ENCODE peak calls at places on chromosomes 16 and 17, in seven cellular contexts. H is PC-9; V is nucleus accumbens; Y is non-pigmented ciliary epithelial cell; P is NCI-H2081; S is CD8-positive, alpha-beta memory T cell; I is B cell. N is an unnamed sample.
A peak's percentile ranks its signal among the peaks of the same experiment; 100 is the strongest.

GRCh38 chr16:57624044-57624688 is 4.3 kb upstream of the ADGRG1 start:
- DNase-seq in H (no peak), V (no peak), Y (no peak), P (no peak), S (no peak), I (no peak), N (no peak)

GRCh38 chr17:27457731-27458523 is 1.7 kb downstream of the KSR1 start:
- DNase-seq in H (no peak), V (no peak), Y (no peak), P (no peak), S (no peak), I (peak; percentile 57), N (no peak)

GRCh38 chr16:81610144-81610842 is 165.7 kb downstream of the CMIP start:
- DNase-seq in H (peak; percentile 57), V (no peak), Y (no peak), P (no peak), S (no peak), I (no peak), N (no peak)

GRCh38 chr16:89744813-89745212 is 23.5 kb downstream of the ZNF276 start:
- DNase-seq in H (no peak), V (no peak), Y (no peak), P (no peak), S (no peak), I (no peak), N (no peak)

GRCh38 chr16:19959736-19960135 is 75.1 kb upstream of the GPRC5B start:
- DNase-seq in H (no peak), V (no peak), Y (no peak), P (no peak), S (no peak), I (no peak), N (no peak)

GRCh38 chr16:31130899-31131298 is 4.6 kb downstream of the PRSS8 start:
- DNase-seq in H (peak; percentile 98), V (no peak), Y (no peak), P (no peak), S (no peak), I (no peak), N (no peak)

GRCh38 chr17:37518816-37519215 is 29.1 kb downstream of the DUSP14 start:
- DNase-seq in H (no peak), V (no peak), Y (no peak), P (no peak), S (no peak), I (no peak), N (no peak)

GRCh38 chr17:14604920-14605599 is 304.2 kb downstream of the HS3ST3B1 start:
- DNase-seq in H (no peak), V (no peak), Y (no peak), P (no peak), S (no peak), I (peak; percentile 54), N (no peak)

GRCh38 chr16:82748026-82748425 is 121.3 kb downstream of the CDH13 start:
- DNase-seq in H (no peak), V (no peak), Y (peak; percentile 18), P (peak; percentile 80), S (no peak), I (no peak), N (no peak)

GRCh38 chr16:4882633-4883285 is 35.5 kb downstream of the UBN1 start:
- DNase-seq in H (peak; percentile 93), V (no peak), Y (peak; percentile 49), P (peak; percentile 16), S (no peak), I (no peak), N (no peak)

GRCh38 chr17:75518201-75518600 is 1.9 kb downstream of the TSEN54 start:
- DNase-seq in H (no peak), V (no peak), Y (no peak), P (no peak), S (peak; percentile 26), I (peak; percentile 62), N (no peak)

GRCh38 chr16:77112701-77113100 is 78.3 kb upstream of the MON1B start:
- DNase-seq in H (no peak), V (no peak), Y (no peak), P (no peak), S (no peak), I (no peak), N (no peak)

GRCh38 chr17:80749611-80750010 is 205.0 kb downstream of the RPTOR start:
- DNase-seq in H (no peak), V (no peak), Y (no peak), P (no peak), S (no peak), I (no peak), N (no peak)

GRCh38 chr16:29900888-29901606 is 759 bp downstream of the ASPHD1 start:
- DNase-seq in H (no peak), V (no peak), Y (no peak), P (no peak), S (no peak), I (no peak), N (no peak)

GRCh38 chr17:42814633-42815399 is 9.3 kb downstream of the BECN1 start:
- DNase-seq in H (no peak), V (no peak), Y (no peak), P (no peak), S (no peak), I (no peak), N (no peak)

GRCh38 chr17:10628756-10629155 is 28.4 kb downstream of the MYH3 start:
- DNase-seq in H (no peak), V (no peak), Y (no peak), P (no peak), S (no peak), I (no peak), N (no peak)

GRCh38 chr17:54956802-54957201 is 11.7 kb downstream of the COX11 start:
- DNase-seq in H (no peak), V (no peak), Y (no peak), P (no peak), S (no peak), I (no peak), N (no peak)

GRCh38 chr16:27922433-27922832 is 141.1 kb downstream of the GSG1L start:
- DNase-seq in H (no peak), V (no peak), Y (no peak), P (no peak), S (no peak), I (no peak), N (no peak)

GRCh38 chr17:44604149-44605115 is 47.1 kb downstream of the FZD2 start:
- DNase-seq in H (no peak), V (no peak), Y (no peak), P (no peak), S (no peak), I (no peak), N (no peak)

GRCh38 chr16:72824761-72825160 is 223.2 kb downstream of the ZFHX3 start:
- DNase-seq in H (no peak), V (no peak), Y (no peak), P (no peak), S (no peak), I (no peak), N (no peak)

GRCh38 chr16:24723663-24724062 is 5.8 kb upstream of the TNRC6A start:
- DNase-seq in H (no peak), V (no peak), Y (no peak), P (no peak), S (no peak), I (no peak), N (no peak)

GRCh38 chr17:39551879-39552278 is 55.8 kb downstream of the NEUROD2 start:
- DNase-seq in H (no peak), V (no peak), Y (no peak), P (no peak), S (no peak), I (no peak), N (no peak)

GRCh38 chr17:75313941-75314550 is 24.8 kb upstream of the SLC25A19 start:
- DNase-seq in H (no peak), V (no peak), Y (no peak), P (no peak), S (no peak), I (no peak), N (no peak)

GRCh38 chr17:44496815-44497214 is 6.4 kb downstream of the GPATCH8 start:
- DNase-seq in H (no peak), V (no peak), Y (no peak), P (no peak), S (no peak), I (no peak), N (no peak)

GRCh38 chr17:33523577-33523981 is 230.5 kb upstream of the ASIC2 start:
- DNase-seq in H (no peak), V (peak; percentile 8), Y (no peak), P (no peak), S (no peak), I (no peak), N (no peak)

GRCh38 chr17:64781394-64781793 is 119.3 kb upstream of the SMURF2 start:
- DNase-seq in H (peak; percentile 55), V (no peak), Y (no peak), P (no peak), S (peak; percentile 38), I (peak; percentile 55), N (no peak)

GRCh38 chr16:74450236-74450635 is 29.0 kb upstream of the CLEC18B start:
- DNase-seq in H (no peak), V (no peak), Y (no peak), P (no peak), S (no peak), I (no peak), N (no peak)

GRCh38 chr16:1331712-1332617 is 1.5 kb upstream of the BAIAP3 start:
- DNase-seq in H (peak; percentile 92), V (no peak), Y (no peak), P (peak; percentile 73), S (peak; percentile 34), I (peak; percentile 89), N (no peak)

GRCh38 chr17:15655162-15655561 is 28.9 kb downstream of the TRIM16 start:
- DNase-seq in H (peak; percentile 83), V (no peak), Y (no peak), P (no peak), S (no peak), I (no peak), N (no peak)

GRCh38 chr16:5510819-5511370 is 413.3 kb upstream of the EEF2KMT start:
- DNase-seq in H (no peak), V (no peak), Y (no peak), P (no peak), S (no peak), I (no peak), N (no peak)

GRCh38 chr16:16075463-16076399 is 126.3 kb downstream of the ABCC1 start:
- DNase-seq in H (no peak), V (no peak), Y (no peak), P (no peak), S (no peak), I (no peak), N (no peak)

GRCh38 chr16:2752850-2753522 is 548 bp downstream of the SRRM2 start:
- DNase-seq in H (peak; percentile 89), V (peak; percentile 64), Y (no peak), P (peak; percentile 85), S (peak; percentile 54), I (no peak), N (peak; percentile 41)

GRCh38 chr17:42009170-42009569 is 8.1 kb downstream of the DNAJC7 start:
- DNase-seq in H (no peak), V (peak; percentile 11), Y (no peak), P (no peak), S (no peak), I (no peak), N (no peak)

GRCh38 chr16:79519448-79519847 is 81.1 kb downstream of the MAF start:
- DNase-seq in H (no peak), V (no peak), Y (no peak), P (peak; percentile 6), S (no peak), I (no peak), N (no peak)

GRCh38 chr17:48502901-48503300 is 27.9 kb downstream of the HOXB1 start:
- DNase-seq in H (no peak), V (no peak), Y (no peak), P (no peak), S (no peak), I (no peak), N (no peak)

GRCh38 chr17:185445-186138 is 4.1 kb upstream of the DOC2B start:
- DNase-seq in H (no peak), V (no peak), Y (no peak), P (no peak), S (no peak), I (no peak), N (no peak)

GRCh38 chr17:876272-876671 is 94.1 kb downstream of the MRM3 start:
- DNase-seq in H (no peak), V (no peak), Y (no peak), P (no peak), S (no peak), I (no peak), N (no peak)

N was measured in AG04450.